ENCODE peak calls at places on chromosomes 4 and X, in six cellular contexts. One of them, this sample, is unnamed.

GRCh38 chr4:150305995-150306394 is 227.8 kb downstream of the DCLK2 start:
- DNase-seq in D341Med: no peak
- DNase-seq in stimulated activated CD8-positive, alpha-beta memory T cell treated with anti-CD3 and anti-CD28 coated beads, Interleukin-2, amount 100 ng/mL, for 1 hour: no peak
- DNase-seq in endodermal cell: no peak
- DNase-seq in adrenal gland: no peak
- DNase-seq in Right ventricle myocardium superior: no peak
- DNase-seq in this sample: no peak

GRCh38 chr4:26141101-26141830 is 179.5 kb upstream of the RBPJ start:
- DNase-seq in D341Med: no peak
- DNase-seq in stimulated activated CD8-positive, alpha-beta memory T cell treated with anti-CD3 and anti-CD28 coated beads, Interleukin-2, amount 100 ng/mL, for 1 hour: no peak
- DNase-seq in endodermal cell: no peak
- DNase-seq in adrenal gland: no peak
- DNase-seq in Right ventricle myocardium superior: no peak
- DNase-seq in this sample: no peak

GRCh38 chr4:138835833-138836521 is 179.6 kb upstream of the NOCT start:
- DNase-seq in D341Med: no peak
- DNase-seq in stimulated activated CD8-positive, alpha-beta memory T cell treated with anti-CD3 and anti-CD28 coated beads, Interleukin-2, amount 100 ng/mL, for 1 hour: no peak
- DNase-seq in endodermal cell: no peak
- DNase-seq in adrenal gland: no peak
- DNase-seq in Right ventricle myocardium superior: peak
- DNase-seq in this sample: no peak

GRCh38 chr4:159016527-159017137 is 86.2 kb upstream of the RAPGEF2 start:
- DNase-seq in D341Med: peak
- DNase-seq in stimulated activated CD8-positive, alpha-beta memory T cell treated with anti-CD3 and anti-CD28 coated beads, Interleukin-2, amount 100 ng/mL, for 1 hour: no peak
- DNase-seq in endodermal cell: peak
- DNase-seq in adrenal gland: no peak
- DNase-seq in Right ventricle myocardium superior: no peak
- DNase-seq in this sample: no peak

GRCh38 chr4:121484633-121485032 is 103.8 kb upstream of the QRFPR start:
- DNase-seq in D341Med: peak
- DNase-seq in stimulated activated CD8-positive, alpha-beta memory T cell treated with anti-CD3 and anti-CD28 coated beads, Interleukin-2, amount 100 ng/mL, for 1 hour: no peak
- DNase-seq in endodermal cell: peak
- DNase-seq in adrenal gland: peak
- DNase-seq in Right ventricle myocardium superior: peak
- DNase-seq in this sample: no peak

GRCh38 chr4:142548491-142548890 is 297.6 kb downstream of the INPP4B start:
- DNase-seq in D341Med: no peak
- DNase-seq in stimulated activated CD8-positive, alpha-beta memory T cell treated with anti-CD3 and anti-CD28 coated beads, Interleukin-2, amount 100 ng/mL, for 1 hour: no peak
- DNase-seq in endodermal cell: no peak
- DNase-seq in adrenal gland: no peak
- DNase-seq in Right ventricle myocardium superior: no peak
- DNase-seq in this sample: no peak

GRCh38 chr4:126958482-126958881 is 674.3 kb upstream of the INTU start:
- DNase-seq in D341Med: no peak
- DNase-seq in stimulated activated CD8-positive, alpha-beta memory T cell treated with anti-CD3 and anti-CD28 coated beads, Interleukin-2, amount 100 ng/mL, for 1 hour: no peak
- DNase-seq in endodermal cell: no peak
- DNase-seq in adrenal gland: no peak
- DNase-seq in Right ventricle myocardium superior: no peak
- DNase-seq in this sample: no peak

GRCh38 chrX:150184487-150184886 is 178.6 kb upstream of the MAMLD1 start:
- DNase-seq in D341Med: no peak
- DNase-seq in stimulated activated CD8-positive, alpha-beta memory T cell treated with anti-CD3 and anti-CD28 coated beads, Interleukin-2, amount 100 ng/mL, for 1 hour: no peak
- DNase-seq in endodermal cell: no peak
- DNase-seq in adrenal gland: no peak
- DNase-seq in Right ventricle myocardium superior: no peak
- DNase-seq in this sample: no peak

GRCh38 chr4:2651998-2652397 is 104.1 kb downstream of the TNIP2 start:
- DNase-seq in D341Med: no peak
- DNase-seq in stimulated activated CD8-positive, alpha-beta memory T cell treated with anti-CD3 and anti-CD28 coated beads, Interleukin-2, amount 100 ng/mL, for 1 hour: no peak
- DNase-seq in endodermal cell: no peak
- DNase-seq in adrenal gland: no peak
- DNase-seq in Right ventricle myocardium superior: no peak
- DNase-seq in this sample: no peak

GRCh38 chr4:32589853-32590252 is 1869.7 kb downstream of the PCDH7 start:
- DNase-seq in D341Med: no peak
- DNase-seq in stimulated activated CD8-positive, alpha-beta memory T cell treated with anti-CD3 and anti-CD28 coated beads, Interleukin-2, amount 100 ng/mL, for 1 hour: no peak
- DNase-seq in endodermal cell: no peak
- DNase-seq in adrenal gland: no peak
- DNase-seq in Right ventricle myocardium superior: no peak
- DNase-seq in this sample: no peak

GRCh38 chr4:985123-985830 is 1.6 kb upstream of the IDUA start:
- DNase-seq in D341Med: no peak
- DNase-seq in stimulated activated CD8-positive, alpha-beta memory T cell treated with anti-CD3 and anti-CD28 coated beads, Interleukin-2, amount 100 ng/mL, for 1 hour: peak
- DNase-seq in endodermal cell: peak
- DNase-seq in adrenal gland: peak
- DNase-seq in Right ventricle myocardium superior: peak
- DNase-seq in this sample: peak